ENCODE peak calls at places on chromosomes 7 and 10, in seven cellular contexts. C is C1 segment of cervical spinal cord, Q is NCI-H1092 treated with DMSO at 0.1 percent for 48 hours, N is EL, H is amniotic epithelial cell, L is NCI-H345, B is NCI-H1694. K is an unnamed sample.

GRCh38 chr7:45193868-45194267 is 36.3 kb downstream of the RAMP3 start:
- DNase-seq in Q (no peak), N (no peak), L (no peak), B (no peak), H (no peak), C (no peak), K (no peak)

GRCh38 chr10:35041502-35041879 is 48.6 kb downstream of the CUL2 start:
- DNase-seq in L (no peak), C (no peak), Q (no peak), B (no peak), H (peak), N (no peak), K (peak)

GRCh38 chr7:3272691-3273141 is 28.3 kb upstream of the SDK1 start:
- DNase-seq in N (peak), Q (peak), L (peak), C (no peak), H (peak), B (peak), K (peak)

GRCh38 chr10:104273899-104274575 is 5.1 kb downstream of the GSTO2 start:
- DNase-seq in H (peak), Q (no peak), B (no peak), L (no peak), N (no peak), C (no peak), K (peak)

GRCh38 chr7:105638942-105639495 is 57.7 kb upstream of the EFCAB10 start:
- DNase-seq in C (no peak), L (peak), H (no peak), B (no peak), Q (peak), N (no peak), K (no peak)

GRCh38 chr7:129843982-129844840 is 108.5 kb downstream of the UBE2H start:
- DNase-seq in N (no peak), H (no peak), C (no peak), L (no peak), B (no peak), Q (no peak), K (peak)

GRCh38 chr7:26156454-26157365 is 4.7 kb downstream of the NFE2L3 start:
- DNase-seq in L (no peak), H (peak), B (no peak), C (no peak), Q (no peak), N (peak), K (peak)

GRCh38 chr10:35780970-35781642 is 139.0 kb upstream of the FZD8 start:
- DNase-seq in Q (no peak), L (no peak), B (no peak), C (no peak), N (no peak), H (no peak), K (peak)

GRCh38 chr10:70838270-70838669 is 22.5 kb downstream of the SGPL1 start:
- DNase-seq in H (peak), C (no peak), Q (no peak), N (no peak), B (no peak), L (no peak), K (no peak)

GRCh38 chr10:131891196-131891928 is 9.4 kb upstream of the PPP2R2D start:
- DNase-seq in C (no peak), B (no peak), N (peak), Q (no peak), H (no peak), L (no peak), K (no peak)

GRCh38 chr10:116737582-116738358 is 4.6 kb downstream of the HSPA12A start:
- DNase-seq in C (peak), N (no peak), L (no peak), H (no peak), Q (no peak), B (no peak), K (no peak)

GRCh38 chr10:113335603-113336002 is 217.2 kb upstream of the HABP2 start:
- DNase-seq in H (peak), Q (no peak), C (no peak), L (no peak), N (peak), B (no peak), K (peak)

GRCh38 chr10:24206926-24207701 is 1.8 kb upstream of the KIAA1217 start:
- DNase-seq in C (no peak), Q (no peak), H (no peak), L (no peak), N (no peak), B (no peak), K (no peak)

GRCh38 chr10:55158643-55159042 is 357.6 kb upstream of the PCDH15 start:
- DNase-seq in C (no peak), H (peak), Q (no peak), B (no peak), L (no peak), N (no peak), K (no peak)

GRCh38 chr7:15016726-15017125 is 114.2 kb upstream of the DGKB start:
- DNase-seq in L (no peak), N (no peak), C (no peak), B (no peak), H (no peak), Q (no peak), K (peak)

GRCh38 chr7:120052884-120053382 is 220.0 kb upstream of the KCND2 start:
- DNase-seq in L (no peak), H (peak), C (no peak), B (no peak), Q (no peak), N (peak), K (peak)

GRCh38 chr7:130887182-130888016 is 153.4 kb upstream of the KLF14 start:
- DNase-seq in B (no peak), Q (no peak), L (no peak), H (peak), N (peak), C (no peak), K (peak)

GRCh38 chr10:123507298-123507697 is 158.9 kb upstream of the GPR26 start:
- DNase-seq in L (peak), N (no peak), Q (peak), B (no peak), C (no peak), H (no peak), K (no peak)

GRCh38 chr7:55366461-55367138 is 1.5 kb downstream of the LANCL2 start:
- DNase-seq in L (peak), Q (peak), H (peak), C (no peak), B (peak), N (peak), K (no peak)

GRCh38 chr10:61592581-61592980 is 70.1 kb upstream of the CABCOCO1 start:
- DNase-seq in L (no peak), H (peak), Q (no peak), C (no peak), N (peak), B (no peak), K (peak)

GRCh38 chr10:76428541-76429330 is 997.3 kb downstream of the LRMDA start:
- DNase-seq in B (no peak), C (no peak), L (no peak), N (peak), Q (no peak), H (peak), K (peak)

GRCh38 chr7:13198036-13198435 is 510.6 kb downstream of the ARL4A start:
- DNase-seq in C (no peak), H (no peak), L (no peak), N (peak), Q (no peak), B (no peak), K (no peak)

GRCh38 chr7:1988533-1988930 is 244.2 kb downstream of the MAD1L1 start:
- DNase-seq in Q (no peak), N (no peak), C (no peak), H (no peak), B (no peak), L (no peak), K (no peak)

GRCh38 chr10:97724341-97724941 is 10.9 kb downstream of the MARVELD1 start:
- DNase-seq in H (peak), C (no peak), L (no peak), N (peak), Q (no peak), B (no peak), K (peak)

GRCh38 chr7:128217030-128217805 is 23.9 kb upstream of the LEP start:
- DNase-seq in N (peak), L (no peak), Q (no peak), H (peak), C (no peak), B (no peak), K (peak)

GRCh38 chr10:17685227-17685840 is 41.4 kb downstream of the STAM start:
- DNase-seq in Q (no peak), H (no peak), N (no peak), C (no peak), L (no peak), B (no peak), K (no peak)

GRCh38 chr10:62734781-62735463 is 69.6 kb upstream of the ADO start:
- DNase-seq in C (no peak), H (no peak), Q (no peak), N (no peak), B (no peak), L (no peak), K (no peak)

GRCh38 chr10:77163670-77164348 is 473.8 kb downstream of the KCNMA1 start:
- DNase-seq in C (no peak), H (peak), L (no peak), B (no peak), Q (no peak), N (peak), K (peak)

K was measured in fibroblast of villous mesenchyme.